ENCODE peak calls at places on chromosomes 4 and X, in ten cellular contexts. X is fibroblast of the aortic adventitia, Z is mucosa of descending colon, G is ovary, Y is uterus, I is transverse colon, C is BJ, F is stomach, H is esophagus squamous epithelium, B is tibial artery. M is an unnamed sample.

GRCh38 chr4:113958766-113959540 is 20.5 kb downstream of the ARSJ start:
- DNase-seq in H (no peak), G (no peak), X (peak), I (no peak), Z (no peak), F (no peak), Y (no peak), B (no peak), C (peak), M (no peak)

GRCh38 chrX:115372026-115372610 is 82.6 kb downstream of the LUZP4 start:
- DNase-seq in G (no peak), Z (no peak), B (no peak), F (no peak), Y (no peak), I (no peak), H (no peak), C (peak), X (peak), M (no peak)

GRCh38 chr4:10161840-10162239 is 45.2 kb upstream of the WDR1 start:
- DNase-seq in X (no peak), C (no peak), Z (no peak), B (no peak), I (no peak), H (no peak), Y (no peak), F (no peak), G (no peak), M (no peak)

GRCh38 chr4:83535520-83535944 is 376 bp upstream of the GPAT3 start:
- DNase-seq in C (no peak), I (peak), Z (peak), F (peak), G (no peak), X (peak), B (peak), H (no peak), Y (peak), M (peak)

GRCh38 chr4:38856046-38856445 is 571 bp downstream of the TLR6 start:
- DNase-seq in B (no peak), I (no peak), C (no peak), X (no peak), F (no peak), Y (no peak), Z (no peak), G (no peak), H (no peak), M (no peak)

GRCh38 chr4:106898621-106899230 is 137.4 kb downstream of the DKK2 start:
- DNase-seq in X (peak), Y (no peak), B (no peak), Z (no peak), H (no peak), F (no peak), G (peak), C (peak), I (peak), M (peak)

GRCh38 chr4:76801621-76802545 is 96.1 kb downstream of the SOWAHB start:
- DNase-seq in G (peak), I (no peak), Z (no peak), C (no peak), F (no peak), H (no peak), Y (peak), B (no peak), X (peak), M (no peak)

GRCh38 chrX:48975041-48975440 is 3.4 kb upstream of the KCND1 start:
- DNase-seq in H (no peak), Z (no peak), X (no peak), Y (no peak), B (no peak), I (no peak), G (no peak), C (no peak), F (no peak), M (no peak)

GRCh38 chr4:185127021-185127925 is 15.8 kb upstream of the SLC25A4 start:
- DNase-seq in G (peak), Y (peak), F (no peak), Z (no peak), I (no peak), X (no peak), B (no peak), H (no peak), C (no peak), M (no peak)

GRCh38 chrX:13007519-13008188 is 32.7 kb downstream of the TMSB4X start:
- DNase-seq in X (peak), H (no peak), Z (no peak), C (no peak), F (no peak), B (no peak), G (no peak), I (no peak), Y (no peak), M (no peak)

GRCh38 chrX:123764967-123765871 is 32.4 kb upstream of the THOC2 start:
- DNase-seq in X (peak), H (peak), B (peak), F (peak), Y (peak), G (peak), I (peak), C (peak), Z (peak), M (peak)

GRCh38 chr4:162640152-162640551 is 476.4 kb upstream of the FSTL5 start:
- DNase-seq in G (no peak), H (no peak), F (no peak), Y (no peak), X (no peak), I (no peak), C (no peak), B (no peak), Z (no peak), M (no peak)

GRCh38 chrX:68695206-68695845 is 47.9 kb downstream of the STARD8 start:
- DNase-seq in G (no peak), H (no peak), B (no peak), C (no peak), F (no peak), I (no peak), X (no peak), Y (no peak), Z (no peak), M (no peak)

GRCh38 chr4:10033191-10033881 is 12.0 kb upstream of the SLC2A9 start:
- DNase-seq in H (no peak), B (peak), C (no peak), G (peak), I (no peak), Y (no peak), Z (peak), X (peak), F (no peak), M (no peak)

GRCh38 chr4:67929447-67929846 is 33.8 kb downstream of the TMPRSS11A start:
- DNase-seq in Y (no peak), F (no peak), X (peak), G (no peak), I (no peak), B (no peak), C (no peak), Z (no peak), H (no peak), M (no peak)

GRCh38 chr4:71239365-71239764 is 99.5 kb upstream of the SLC4A4 start:
- DNase-seq in Y (no peak), I (no peak), B (no peak), X (no peak), C (peak), F (no peak), Z (no peak), H (no peak), G (no peak), M (no peak)

GRCh38 chrX:49840679-49841078 is 11.6 kb downstream of the PAGE4 start:
- DNase-seq in I (peak), F (peak), Z (peak), Y (peak), C (peak), G (peak), X (peak), B (no peak), H (no peak), M (peak)

GRCh38 chrX:2696698-2697215 is 5.7 kb downstream of the CD99 start:
- DNase-seq in F (no peak), Y (no peak), G (no peak), X (peak), I (no peak), H (no peak), B (no peak), Z (no peak), C (no peak), M (no peak)

DNA sequence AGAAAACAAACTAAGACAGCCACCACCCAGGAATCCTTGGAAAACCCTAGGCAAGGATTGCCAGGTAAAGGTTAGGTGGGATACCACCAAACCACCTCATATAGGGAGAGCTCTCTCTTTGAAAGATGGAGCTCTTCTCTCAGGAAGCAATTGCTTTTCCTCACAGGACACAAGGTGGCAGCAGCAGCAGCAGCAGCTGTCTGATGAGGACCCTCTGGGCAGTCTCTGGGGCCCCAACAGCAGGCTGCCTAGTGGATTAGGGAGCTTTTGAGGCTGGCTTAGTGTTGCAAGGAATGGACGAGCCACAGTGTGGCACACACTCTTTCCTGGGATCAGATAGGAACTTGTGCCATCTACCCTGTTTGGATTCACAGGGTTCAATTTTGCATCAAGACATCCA is 41.4 kb upstream of the CHRDL1 start:
- DNase-seq in C (no peak), H (no peak), G (no peak), B (no peak), F (no peak), Y (no peak), X (no peak), I (no peak), Z (no peak), M (no peak)
- TF ChIP-seq CTCF in C (peak), H (no peak), G (no peak), B (no peak), F (no peak), Y (no peak), X (no peak), I (no peak), Z (no peak), M (no peak)

GRCh38 chr4:95362906-95363578 is 185.7 kb downstream of the UNC5C start:
- DNase-seq in H (no peak), C (no peak), G (peak), Z (no peak), F (no peak), X (peak), I (no peak), B (no peak), Y (peak), M (no peak)
- H3K4me3 ChIP-seq in H (no peak), C (no peak), G (no peak), Z (no peak), F (no peak), X (no peak), I (no peak), B (no peak), Y (no peak), M (peak)

GRCh38 chrX:153493085-153493484 is 1.7 kb upstream of the BGN start:
- DNase-seq in H (no peak), C (no peak), F (no peak), I (no peak), X (no peak), Y (no peak), G (no peak), Z (no peak), B (no peak), M (no peak)

GRCh38 chrX:153494061-153494460 is 719 bp upstream of the BGN start:
- DNase-seq in H (no peak), G (no peak), X (peak), B (peak), C (no peak), Z (no peak), F (no peak), Y (no peak), I (no peak), M (no peak)

GRCh38 chrX:153495362-153495751 is 577 bp downstream of the BGN start:
- DNase-seq in G (peak), X (peak), I (no peak), H (no peak), C (no peak), Z (no peak), B (peak), Y (peak), F (no peak), M (no peak)

GRCh38 chrX:153495903-153496629 is 1.3 kb downstream of the BGN start:
- DNase-seq in G (no peak), H (no peak), B (no peak), Y (no peak), Z (no peak), F (no peak), C (no peak), X (no peak), I (no peak), M (no peak)

GRCh38 chrX:153494541-153495361 is at the start of gene BGN:
- DNase-seq in C (no peak), Y (peak), B (peak), I (no peak), F (no peak), X (peak), G (peak), H (no peak), Z (no peak), M (peak)
- TF ChIP-seq CTCF in C (peak), Y (peak), B (peak), I (no peak), F (no peak), X (peak), G (peak), H (no peak), Z (no peak), M (peak)

GRCh38 chr4:24910504-24910903 is 2.3 kb downstream of the CCDC149 start:
- DNase-seq in H (no peak), X (peak), C (no peak), I (no peak), G (no peak), B (no peak), Z (no peak), F (no peak), Y (no peak), M (no peak)

GRCh38 chr4:24914460-24914859 is 1.6 kb upstream of the CCDC149 start:
- DNase-seq in H (no peak), B (no peak), X (no peak), I (no peak), F (no peak), G (no peak), C (no peak), Y (no peak), Z (no peak), M (no peak)

GRCh38 chr4:24913099-24913445 is 230 bp upstream of the CCDC149 start:
- DNase-seq in F (no peak), H (no peak), B (no peak), Z (no peak), C (no peak), X (peak), I (no peak), G (no peak), Y (no peak), M (no peak)

GRCh38 chr4:24915121-24915922 is 2.5 kb upstream of the CCDC149 start:
- DNase-seq in G (no peak), H (no peak), Z (no peak), Y (no peak), I (no peak), X (no peak), F (no peak), B (no peak), C (no peak), M (no peak)

GRCh38 chr4:24912252-24913098 is at the start of gene CCDC149:
- DNase-seq in H (no peak), X (peak), I (peak), F (peak), Z (peak), C (no peak), Y (peak), G (peak), B (peak), M (peak)
- H3K4me3 ChIP-seq in H (peak), X (peak), I (peak), F (peak), Z (peak), C (peak), Y (peak), G (peak), B (peak), M (peak)

GRCh38 chr4:54159543-54159942 is 59.6 kb downstream of the GSX2 start:
- DNase-seq in I (no peak), B (no peak), F (no peak), G (no peak), H (no peak), Y (no peak), C (no peak), X (no peak), Z (no peak), M (no peak)

GRCh38 chr4:54169176-54169575 is 59.9 kb upstream of the PDGFRA start:
- DNase-seq in B (no peak), X (no peak), G (no peak), I (no peak), H (no peak), C (peak), Z (no peak), F (no peak), Y (no peak), M (no peak)

GRCh38 chr4:54165011-54165410 is 64.1 kb upstream of the PDGFRA start:
- DNase-seq in I (no peak), Y (no peak), C (no peak), F (no peak), Z (no peak), B (no peak), H (no peak), X (no peak), G (no peak), M (no peak)

GRCh38 chr4:54167508-54167907 is 61.6 kb upstream of the PDGFRA start:
- DNase-seq in G (no peak), X (no peak), C (no peak), Z (no peak), I (no peak), F (no peak), B (no peak), H (no peak), Y (no peak), M (no peak)

GRCh38 chr4:54165438-54165837 is 63.7 kb upstream of the PDGFRA start:
- DNase-seq in X (peak), Z (no peak), F (no peak), G (no peak), B (no peak), H (no peak), C (peak), I (no peak), Y (no peak), M (no peak)
- TF ChIP-seq CTCF in X (peak), Z (no peak), F (no peak), G (no peak), B (no peak), H (no peak), C (no peak), I (no peak), Y (no peak), M (no peak)

GRCh38 chr4:16197842-16198241 is 28.4 kb downstream of the TAPT1 start:
- DNase-seq in I (no peak), Z (no peak), Y (no peak), X (no peak), C (no peak), H (no peak), G (no peak), B (no peak), F (no peak), M (no peak)

GRCh38 chr4:16195209-16195608 is 31.1 kb downstream of the TAPT1 start:
- DNase-seq in I (no peak), G (no peak), F (no peak), C (no peak), Z (no peak), B (no peak), H (no peak), Y (no peak), X (no peak), M (no peak)

GRCh38 chr4:16196482-16197393 is 29.5 kb downstream of the TAPT1 start:
- DNase-seq in X (peak), F (no peak), C (no peak), G (no peak), B (no peak), H (no peak), Z (no peak), I (no peak), Y (no peak), M (no peak)

GRCh38 chr4:16199132-16199531 is 27.1 kb downstream of the TAPT1 start:
- DNase-seq in F (no peak), I (no peak), Z (no peak), C (no peak), H (no peak), B (no peak), Y (no peak), G (no peak), X (peak), M (no peak)

GRCh38 chr4:16198271-16198670 is 28.0 kb downstream of the TAPT1 start:
- DNase-seq in H (no peak), I (no peak), G (no peak), B (no peak), X (no peak), F (no peak), Y (no peak), C (no peak), Z (no peak), M (no peak)
- H3K4me3 ChIP-seq in H (no peak), I (no peak), G (no peak), B (no peak), X (no peak), F (no peak), Y (no peak), C (no peak), Z (no peak), M (no peak)

GRCh38 chrX:100636321-100636991 is at the start of gene TSPAN6:
- DNase-seq in I (peak), Y (peak), B (peak), X (peak), Z (peak), F (peak), H (no peak), G (peak), C (peak), M (peak)
- TF ChIP-seq CTCF in I (peak), Y (peak), B (peak), X (peak), Z (no peak), F (peak), H (peak), G (peak), C (peak), M (peak)

DNA sequence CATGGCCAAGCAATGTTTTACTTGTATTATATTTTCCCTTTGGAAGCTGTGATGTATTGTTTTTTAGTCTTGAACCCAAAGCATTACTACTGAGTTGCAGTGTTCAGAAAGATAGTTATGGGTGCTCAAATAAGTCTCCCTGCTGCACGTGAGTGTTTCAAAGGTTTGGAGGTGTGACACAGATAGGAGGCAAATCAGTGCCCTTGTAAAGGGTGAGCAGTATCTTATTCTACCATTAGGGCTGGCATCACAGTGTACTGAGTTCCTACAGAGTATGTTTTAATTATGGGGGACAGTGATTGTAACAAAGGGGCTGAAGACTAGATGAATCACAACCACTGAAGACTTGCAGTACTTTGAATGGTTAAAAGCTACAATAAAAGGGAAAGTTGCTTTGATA is 38.3 kb downstream of the NOCT start:
- DNase-seq in Z (no peak), G (no peak), C (no peak), I (no peak), X (no peak), B (no peak), Y (no peak), H (no peak), F (no peak), M (no peak)
- H3K4me3 ChIP-seq in Z (no peak), G (no peak), C (no peak), I (no peak), X (no peak), B (no peak), Y (no peak), H (no peak), F (no peak), M (no peak)

DNA sequence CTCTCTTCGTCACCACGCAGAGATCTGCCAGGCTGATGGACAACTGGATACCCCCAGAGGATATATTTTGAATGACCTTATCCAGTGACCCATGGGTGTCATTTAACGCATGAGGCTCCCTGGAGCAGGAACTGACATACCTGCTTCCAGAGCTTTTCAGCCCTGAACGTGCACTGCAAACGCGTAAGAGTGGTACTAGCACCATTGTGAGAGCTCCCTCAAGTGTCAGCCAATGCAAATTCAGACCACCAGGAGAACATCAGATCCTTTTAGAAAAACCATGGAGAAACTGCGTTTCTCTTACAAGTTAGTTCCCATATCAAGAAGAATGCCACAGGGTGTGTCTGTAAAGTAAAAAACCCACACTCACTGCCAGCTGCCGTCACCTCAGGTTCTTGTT is 7.3 kb downstream of the TREX2 start:
- DNase-seq in F (no peak), B (no peak), C (no peak), Z (no peak), Y (no peak), X (peak), I (no peak), G (no peak), H (no peak), M (no peak)
- TF ChIP-seq CTCF in F (no peak), B (no peak), C (peak), Z (no peak), Y (no peak), X (peak), I (no peak), G (no peak), H (no peak), M (peak)